ENCODE peak calls at places on chromosomes 3 and 15, in ten cellular contexts. L is GM23338, F is foreskin fibroblast, D is right lobe of liver, Z is activated B cell treated with CpG ODN at 0.5 μM for 24 hours, J is spleen, B is hepatocyte, N is fibroblast of the aortic adventitia, A is RWPE2, P is Calu3. Y is an unnamed sample.

GRCh38 chr3:186180891-186181471 is 72.1 kb upstream of the ETV5 start:
- DNase-seq in N (no peak), J (no peak), Z (no peak), A (no peak), F (no peak), D (no peak), P (no peak), B (no peak), L (no peak), Y (peak)

GRCh38 chr3:79039192-79039591 is 728.6 kb downstream of the ROBO1 start:
- DNase-seq in Z (no peak), A (no peak), J (no peak), L (no peak), P (no peak), D (no peak), N (peak), F (peak), B (no peak), Y (no peak)

GRCh38 chr3:100416863-100417262 is 15.5 kb downstream of the LNP1 start:
- DNase-seq in A (no peak), L (no peak), B (no peak), F (no peak), J (no peak), N (no peak), D (no peak), P (no peak), Z (no peak), Y (no peak)

GRCh38 chr15:48671381-48672022 is 26.0 kb upstream of the FBN1 start:
- DNase-seq in B (no peak), N (peak), F (peak), J (no peak), D (no peak), Z (no peak), L (no peak), A (no peak), P (no peak), Y (no peak)

GRCh38 chr3:25429960-25430941 is 2.2 kb downstream of the RARB start:
- DNase-seq in A (no peak), J (no peak), B (no peak), P (no peak), D (no peak), N (peak), F (no peak), Z (no peak), L (no peak), Y (no peak)

GRCh38 chr15:90114451-90114901 is 12.2 kb upstream of the IDH2 start:
- DNase-seq in B (no peak), J (peak), P (no peak), D (no peak), A (no peak), L (no peak), Z (no peak), N (no peak), F (no peak), Y (no peak)

GRCh38 chr15:75360391-75360790 is 8.0 kb downstream of the MAN2C1 start:
- DNase-seq in F (no peak), A (no peak), J (no peak), Z (no peak), L (no peak), D (no peak), N (no peak), B (no peak), P (no peak), Y (no peak)

GRCh38 chr15:68713874-68714273 is 106.8 kb downstream of the ANP32A start:
- DNase-seq in P (no peak), Z (no peak), N (no peak), L (no peak), B (no peak), F (no peak), J (no peak), D (no peak), A (peak), Y (no peak)

GRCh38 chr3:86914651-86915050 is 76.3 kb downstream of the VGLL3 start:
- DNase-seq in B (no peak), J (no peak), Z (no peak), L (no peak), P (no peak), A (no peak), D (no peak), F (peak), N (no peak), Y (no peak)

GRCh38 chr15:101781927-101782326 is 21.4 kb upstream of the OR4F6 start:
- DNase-seq in Z (no peak), L (peak), A (no peak), P (no peak), D (no peak), B (no peak), N (no peak), F (no peak), J (no peak), Y (peak)

GRCh38 chr15:60752973-60753720 is 274.2 kb upstream of the ICE2 start:
- DNase-seq in J (no peak), Z (no peak), P (no peak), A (no peak), N (no peak), B (no peak), D (no peak), L (no peak), F (no peak), Y (no peak)

GRCh38 chr15:26805470-26805869 is 32.6 kb upstream of the GABRB3 start:
- DNase-seq in P (no peak), B (no peak), D (no peak), J (no peak), A (no peak), F (no peak), L (peak), Z (no peak), N (no peak), Y (no peak)

GRCh38 chr15:62940359-62940754 is 102.2 kb upstream of the TPM1 start:
- DNase-seq in L (no peak), B (no peak), A (no peak), F (no peak), Z (no peak), N (no peak), D (peak), J (no peak), P (no peak), Y (no peak)

GRCh38 chr3:122416966-122417365 is 1.1 kb upstream of the WDR5B start:
- DNase-seq in P (peak), J (peak), B (no peak), F (peak), Z (no peak), N (peak), D (no peak), L (no peak), A (no peak), Y (no peak)

GRCh38 chr3:64352596-64352989 is 127.3 kb upstream of the PRICKLE2 start:
- DNase-seq in N (peak), Z (no peak), F (peak), L (no peak), J (no peak), P (no peak), B (no peak), A (no peak), D (no peak), Y (no peak)

GRCh38 chr3:14337828-14338227 is 64.6 kb upstream of the SLC6A6 start:
- DNase-seq in P (no peak), B (no peak), Z (no peak), D (peak), J (peak), N (no peak), L (no peak), A (no peak), F (no peak), Y (no peak)

GRCh38 chr3:69690-70089 is 126.9 kb upstream of the CHL1 start:
- DNase-seq in J (no peak), P (no peak), D (no peak), B (no peak), F (no peak), A (no peak), Z (no peak), L (no peak), N (no peak), Y (no peak)

GRCh38 chr3:29751647-29752263 is 470.9 kb downstream of the RBMS3 start:
- DNase-seq in N (no peak), D (no peak), A (no peak), J (peak), F (no peak), P (no peak), Z (no peak), B (no peak), L (no peak), Y (no peak)

GRCh38 chr3:67461667-67462142 is 192.7 kb downstream of the SUCLG2 start:
- DNase-seq in P (no peak), Z (no peak), N (peak), B (no peak), D (no peak), A (no peak), J (no peak), L (no peak), F (peak), Y (no peak)

GRCh38 chr15:39145854-39146253 is 435.0 kb upstream of the THBS1 start:
- DNase-seq in N (peak), Z (no peak), L (no peak), J (no peak), B (no peak), P (no peak), D (no peak), F (peak), A (no peak), Y (no peak)

GRCh38 chr15:90610220-90610619 is 80.5 kb downstream of the CRTC3 start:
- DNase-seq in A (no peak), D (no peak), J (no peak), F (peak), N (peak), L (no peak), B (no peak), P (no peak), Z (no peak), Y (no peak)

GRCh38 chr15:60363024-60363674 is 34.6 kb downstream of the ANXA2 start:
- DNase-seq in L (no peak), N (no peak), D (no peak), F (no peak), B (no peak), J (no peak), Z (no peak), P (no peak), A (no peak), Y (no peak)

GRCh38 chr3:170726976-170727661 is 141.2 kb upstream of the SLC7A14 start:
- DNase-seq in J (no peak), B (no peak), Z (no peak), L (no peak), N (peak), P (peak), F (peak), D (no peak), A (no peak), Y (no peak)

GRCh38 chr3:145557405-145557804 is 603.6 kb downstream of the PLOD2 start:
- DNase-seq in L (peak), J (no peak), N (peak), P (no peak), D (no peak), F (peak), B (peak), Z (no peak), A (no peak), Y (no peak)

GRCh38 chr3:184788751-184789150 is 23.2 kb upstream of the VPS8 start:
- DNase-seq in D (no peak), F (peak), Z (no peak), A (no peak), B (no peak), P (peak), N (no peak), J (no peak), L (no peak), Y (no peak)

GRCh38 chr3:114332342-114333179 is 38.7 kb downstream of the TIGIT start:
- DNase-seq in D (no peak), P (no peak), N (no peak), L (no peak), Z (no peak), J (no peak), A (no peak), F (no peak), B (no peak), Y (no peak)

GRCh38 chr3:156106721-156107373 is 13.5 kb upstream of the KCNAB1 start:
- DNase-seq in J (no peak), A (no peak), Z (no peak), P (no peak), N (no peak), L (peak), D (no peak), B (no peak), F (no peak), Y (peak)
- TF ChIP-seq CTCF in J (no peak), A (no peak), Z (no peak), P (no peak), N (no peak), L (peak), D (no peak), B (no peak), F (no peak), Y (peak)

GRCh38 chr15:31145271-31145911 is 43.9 kb upstream of the TRPM1 start:
- DNase-seq in N (peak), L (no peak), A (no peak), F (peak), B (no peak), J (no peak), P (no peak), D (no peak), Z (no peak), Y (no peak)
- TF ChIP-seq CTCF in N (peak), L (peak), A (peak), F (peak), B (peak), J (no peak), P (no peak), D (peak), Z (no peak), Y (peak)

GRCh38 chr15:96321422-96322391 is 8.8 kb upstream of the NR2F2 start:
- DNase-seq in P (peak), N (no peak), F (peak), A (no peak), B (peak), L (peak), D (peak), J (peak), Z (no peak), Y (peak)
- TF ChIP-seq CTCF in P (no peak), N (no peak), F (no peak), A (no peak), B (peak), L (no peak), D (peak), J (no peak), Z (no peak), Y (no peak)

GRCh38 chr3:35950045-35950444 is 310.7 kb downstream of the ARPP21 start:
- DNase-seq in B (no peak), J (no peak), P (no peak), D (no peak), A (no peak), N (no peak), L (no peak), F (peak), Z (no peak), Y (no peak)

GRCh38 chr3:35946857-35947514 is 307.7 kb downstream of the ARPP21 start:
- DNase-seq in Z (no peak), P (no peak), B (peak), A (no peak), F (no peak), J (no peak), N (no peak), L (no peak), D (no peak), Y (no peak)

GRCh38 chr3:35944915-35945710 is 305.8 kb downstream of the ARPP21 start:
- DNase-seq in J (no peak), F (peak), A (no peak), N (no peak), P (no peak), Z (no peak), L (no peak), D (no peak), B (peak), Y (no peak)

DNA sequence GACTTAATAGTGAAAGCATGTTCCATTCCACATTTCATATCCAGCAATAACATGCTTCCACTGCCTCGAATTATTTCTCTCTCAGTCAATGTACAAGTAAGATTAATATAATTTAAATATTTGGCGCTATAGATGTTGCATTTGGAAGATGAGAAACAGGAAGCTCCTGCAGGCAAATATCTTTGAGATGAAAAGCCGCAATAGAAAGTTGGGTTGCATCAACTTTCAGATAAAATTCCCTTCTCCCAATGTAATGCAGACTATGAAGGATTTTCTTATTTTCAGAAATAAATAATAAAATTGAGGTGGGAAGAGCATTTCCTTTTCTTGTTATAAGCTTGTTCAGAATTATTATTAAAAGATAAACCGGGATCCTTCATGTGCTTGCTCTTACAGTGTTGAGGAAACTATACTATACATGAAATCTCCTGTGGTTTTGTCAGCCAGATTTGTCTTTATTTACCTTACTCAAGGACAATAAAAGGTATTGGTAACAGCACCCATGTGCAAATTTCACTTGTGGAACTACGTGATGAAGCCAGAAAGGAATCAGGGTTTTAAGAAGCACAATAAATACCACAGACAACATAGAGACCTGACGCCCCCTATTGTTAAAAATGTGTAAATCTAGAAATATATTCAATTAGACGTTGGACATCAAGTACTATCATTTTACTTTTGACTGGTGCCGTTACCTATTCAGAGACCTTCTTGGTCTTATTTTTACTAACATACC is 307.0 kb downstream of the ARPP21 start:
- DNase-seq in F (peak), P (no peak), J (no peak), Z (no peak), L (peak), D (no peak), B (peak), A (no peak), N (peak), Y (no peak)
- TF ChIP-seq CTCF in F (no peak), P (no peak), J (no peak), Z (no peak), L (peak), D (peak), B (peak), A (peak), N (peak), Y (peak)

DNA sequence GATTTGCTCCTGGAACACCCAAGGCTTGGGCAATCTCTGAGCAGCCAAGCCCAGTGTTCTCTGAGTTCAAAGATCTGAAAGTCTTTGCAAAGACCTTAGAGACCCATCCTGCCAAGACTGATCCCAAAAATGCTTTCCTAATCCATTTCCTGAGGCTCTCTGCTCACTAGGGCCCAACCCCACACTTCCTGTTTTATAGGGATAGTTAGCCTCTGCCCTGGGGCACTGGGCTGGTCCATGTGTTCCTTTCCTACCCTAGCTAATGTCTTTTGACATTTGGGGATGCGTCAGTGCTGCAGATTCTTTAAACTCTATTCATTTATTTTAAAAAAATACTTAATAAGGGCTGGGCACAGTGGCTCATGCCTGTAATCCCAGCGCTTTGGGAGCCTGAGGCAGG is 372.7 kb downstream of the ROBO2 start:
- DNase-seq in F (peak), B (no peak), D (no peak), A (no peak), J (no peak), N (no peak), P (no peak), L (no peak), Z (no peak), Y (no peak)
- TF ChIP-seq CTCF in F (no peak), B (no peak), D (no peak), A (no peak), J (no peak), N (no peak), P (no peak), L (no peak), Z (no peak), Y (no peak)

Y was measured in H9.